ENCODE peak calls at places on chromosomes 4 and X, in eight cellular contexts. Q, L, Z, T, I, U, V and S are unnamed samples.

GRCh38 chrX:131830400-131831184 is 192.5 kb upstream of the STK26 start:
- DNase-seq in I (peak), U (peak), Z (peak), Q (peak), T (peak), L (no peak), V (no peak), S (no peak)

GRCh38 chr4:153448003-153448731 is 18.0 kb upstream of the TMEM131L start:
- DNase-seq in I (peak), V (no peak), L (no peak), U (no peak), Q (no peak), T (no peak), Z (no peak), S (no peak)

GRCh38 chr4:95761441-95761840 is 78.5 kb upstream of the PDHA2 start:
- DNase-seq in L (no peak), U (no peak), I (peak), T (no peak), Z (no peak), Q (no peak), V (no peak), S (no peak)

GRCh38 chrX:39242187-39242586 is 440.9 kb downstream of the MID1IP1 start:
- DNase-seq in V (no peak), T (no peak), U (no peak), Z (no peak), Q (no peak), I (no peak), L (no peak), S (peak)

GRCh38 chr4:153428816-153429592 is 37.2 kb upstream of the TMEM131L start:
- DNase-seq in V (no peak), I (peak), U (no peak), Q (no peak), T (no peak), L (no peak), Z (no peak), S (no peak)

GRCh38 chrX:122625239-122625638 is 558.8 kb upstream of the GRIA3 start:
- DNase-seq in Z (no peak), T (no peak), I (no peak), U (no peak), Q (no peak), V (no peak), L (no peak), S (no peak)

GRCh38 chrX:20061869-20062254 is 54.8 kb downstream of the MAP7D2 start:
- DNase-seq in I (peak), V (no peak), Q (no peak), T (no peak), L (no peak), Z (no peak), U (no peak), S (no peak)

GRCh38 chrX:138710866-138711331 is 618 bp downstream of the FGF13 start:
- DNase-seq in Q (peak), T (peak), L (peak), V (no peak), U (no peak), Z (peak), I (no peak), S (no peak)

GRCh38 chrX:78595901-78596502 is 63.1 kb downstream of the RTL3 start:
- DNase-seq in I (no peak), T (no peak), L (no peak), Q (no peak), V (no peak), U (no peak), Z (no peak), S (no peak)

GRCh38 chr4:138178566-138178965 is 63.6 kb downstream of the SLC7A11 start:
- DNase-seq in Q (no peak), Z (no peak), T (no peak), U (no peak), L (no peak), V (no peak), I (peak), S (no peak)

GRCh38 chr4:24372915-24373314 is 211.4 kb downstream of the DHX15 start:
- DNase-seq in T (no peak), V (no peak), Z (no peak), I (no peak), U (no peak), Q (no peak), L (no peak), S (no peak)

GRCh38 chrX:17052776-17053175 is 106.3 kb downstream of the REPS2 start:
- DNase-seq in I (no peak), L (no peak), T (no peak), Z (no peak), U (no peak), V (no peak), Q (no peak), S (no peak)

GRCh38 chr4:154507170-154507569 is 15.6 kb upstream of the DCHS2 start:
- DNase-seq in V (no peak), I (no peak), Q (no peak), T (no peak), Z (no peak), L (no peak), U (no peak), S (no peak)

GRCh38 chr4:138088449-138089208 is 153.5 kb downstream of the SLC7A11 start:
- DNase-seq in Z (no peak), Q (no peak), T (no peak), V (no peak), U (no peak), I (no peak), L (peak), S (no peak)

GRCh38 chr4:63085091-63085490 is 1324.2 kb downstream of the TECRL start:
- DNase-seq in Q (no peak), I (no peak), T (no peak), Z (no peak), U (no peak), L (no peak), V (no peak), S (no peak)

GRCh38 chrX:134692990-134693389 is 34.7 kb upstream of the PLAC1 start:
- DNase-seq in I (peak), Z (no peak), V (no peak), Q (no peak), T (no peak), U (no peak), L (no peak), S (no peak)

GRCh38 chrX:6849711-6850415 is 297.6 kb upstream of the STS start:
- DNase-seq in Q (no peak), V (no peak), T (no peak), U (no peak), L (no peak), Z (no peak), I (peak), S (no peak)

GRCh38 chrX:38279188-38279587 is 48.1 kb downstream of the RPGR start:
- DNase-seq in V (no peak), I (no peak), U (no peak), Z (no peak), T (no peak), L (no peak), Q (no peak), S (no peak)

GRCh38 chr4:188246488-188246887 is 107.2 kb downstream of the TRIML1 start:
- DNase-seq in Q (no peak), L (no peak), U (no peak), V (no peak), T (no peak), I (peak), Z (no peak), S (no peak)

GRCh38 chrX:120514236-120514635 is 45.1 kb upstream of the LAMP2 start:
- DNase-seq in Q (no peak), I (peak), Z (no peak), T (no peak), V (no peak), L (no peak), U (no peak), S (no peak)

GRCh38 chr4:11805837-11806236 is 377.1 kb upstream of the HS3ST1 start:
- DNase-seq in Q (no peak), I (peak), T (no peak), U (no peak), V (no peak), L (no peak), Z (no peak), S (no peak)

GRCh38 chrX:46125139-46125538 is 420.1 kb downstream of the ZNF674 start:
- DNase-seq in T (no peak), U (no peak), I (no peak), V (no peak), Q (no peak), Z (no peak), L (no peak), S (no peak)

GRCh38 chrX:36963069-36963808 is 44.9 kb upstream of the FAM47C start:
- DNase-seq in Q (no peak), L (peak), T (no peak), Z (no peak), U (no peak), V (no peak), I (no peak), S (no peak)

GRCh38 chrX:1378306-1378758 is 13.6 kb downstream of the SLC25A6 start:
- DNase-seq in V (no peak), I (no peak), Q (no peak), U (no peak), L (peak), T (no peak), Z (no peak), S (peak)
- TF ChIP-seq CTCF in V (no peak), I (no peak), Q (no peak), U (no peak), L (no peak), T (no peak), Z (no peak), S (no peak)

DNA sequence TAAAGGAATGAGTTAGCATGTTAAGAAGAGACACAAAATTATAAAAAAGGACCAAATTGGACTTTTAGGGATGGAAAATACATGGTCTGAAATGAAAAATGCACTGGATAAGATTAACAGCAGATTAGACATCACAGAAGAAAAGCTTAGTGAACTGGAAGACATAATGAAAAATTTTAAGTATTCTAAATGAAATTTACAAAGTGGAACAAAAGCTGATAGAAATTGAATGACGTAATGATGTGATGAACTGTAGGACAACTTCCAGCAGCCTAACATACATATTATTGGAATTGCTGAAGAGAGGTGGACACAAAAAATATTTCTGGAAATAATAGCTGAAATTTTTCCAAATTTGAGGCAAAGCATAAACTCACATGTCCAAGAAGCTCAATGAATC is 39.6 kb upstream of the GPR173 start:
- DNase-seq in U (no peak), I (no peak), L (no peak), Z (no peak), V (no peak), Q (no peak), T (no peak), S (no peak)
- TF ChIP-seq CTCF in U (no peak), I (no peak), L (no peak), Z (no peak), V (no peak), Q (no peak), T (no peak), S (no peak)

DNA sequence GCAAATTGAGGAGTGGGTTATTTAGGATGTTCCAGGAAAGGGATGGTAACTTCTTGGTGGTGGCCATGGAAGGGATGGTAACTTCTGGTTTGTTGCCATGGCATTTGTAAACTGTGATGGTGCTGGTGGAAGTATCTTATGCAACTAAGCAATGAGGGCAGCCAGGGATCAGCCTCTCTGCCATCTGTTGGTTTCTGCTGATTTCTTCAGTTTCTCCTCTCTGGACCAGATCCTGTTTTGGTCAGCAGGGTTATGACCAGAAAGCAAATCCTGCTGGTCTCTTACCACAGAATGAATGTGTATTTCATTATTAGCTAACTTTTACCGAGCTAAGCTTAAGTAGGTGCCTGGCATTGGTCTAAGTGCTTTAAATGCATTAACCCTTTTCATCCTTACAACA is 69.3 kb upstream of the FAT1 start:
- DNase-seq in I (peak), U (no peak), T (no peak), V (no peak), L (no peak), Q (no peak), Z (no peak), S (no peak)
- TF ChIP-seq CTCF in I (no peak), U (no peak), T (no peak), V (no peak), L (no peak), Q (no peak), Z (no peak), S (no peak)

DNA sequence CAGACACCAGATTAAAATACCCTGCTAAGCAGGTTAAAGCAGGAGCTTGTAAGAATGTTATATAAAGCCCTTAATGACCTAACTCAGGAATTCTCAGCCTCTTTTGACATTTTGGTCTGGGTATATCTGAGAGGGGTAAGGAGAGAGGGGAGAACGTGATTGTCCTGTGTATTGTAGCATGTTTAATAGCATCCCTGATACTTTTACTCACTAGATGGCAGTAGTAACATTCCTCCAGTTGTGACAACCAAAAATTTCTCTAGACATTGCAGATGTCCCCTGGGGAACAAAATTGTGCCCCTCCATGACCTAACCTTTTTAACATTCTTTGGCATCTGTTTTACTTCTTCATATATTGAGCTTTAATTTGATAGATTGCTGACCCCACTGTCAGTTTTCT is 17.9 kb downstream of the SMARCA5 start:
- DNase-seq in V (no peak), U (no peak), Q (no peak), T (no peak), L (no peak), I (peak), Z (no peak), S (no peak)
- TF ChIP-seq CTCF in V (no peak), U (no peak), Q (peak), T (peak), L (peak), I (peak), Z (no peak), S (peak)

GRCh38 chr4:126216611-126217010 is 901.9 kb downstream of the FAT4 start:
- DNase-seq in Q (no peak), Z (no peak), V (no peak), T (no peak), U (no peak), L (no peak), I (no peak), S (no peak)

GRCh38 chr4:126209117-126209516 is 894.4 kb downstream of the FAT4 start:
- DNase-seq in T (no peak), I (peak), Q (no peak), V (no peak), Z (no peak), U (no peak), L (no peak), S (no peak)

GRCh38 chr4:126215759-126216158 is 901.0 kb downstream of the FAT4 start:
- DNase-seq in I (no peak), U (no peak), V (no peak), Q (no peak), Z (no peak), L (no peak), T (no peak), S (no peak)

GRCh38 chr4:126213996-126214395 is 899.2 kb downstream of the FAT4 start:
- DNase-seq in L (no peak), I (no peak), V (no peak), Q (no peak), T (no peak), Z (no peak), U (no peak), S (no peak)
- TF ChIP-seq CTCF in L (no peak), I (no peak), V (no peak), Q (no peak), T (no peak), Z (no peak), U (no peak), S (no peak)